ENCODE peak calls at places on chromosomes 13 and 19, in seven cellular contexts. D is fibroblast of lung, L is foreskin fibroblast, P is glutamatergic neuron, J is A549, G is fibroblast of mammary gland, H is choroid plexus epithelial cell. Z is an unnamed sample.

GRCh38 chr19:45166723-45167252 is 6.0 kb upstream of the NKPD1 start:
- DNase-seq in J (no peak), G (no peak), H (no peak), L (no peak), D (no peak), P (peak), Z (no peak)

GRCh38 chr19:43957891-43958290 is 6.9 kb downstream of the ZNF221 start:
- DNase-seq in G (peak), P (no peak), H (peak), D (peak), L (peak), J (no peak), Z (no peak)

GRCh38 chr19:36093146-36093662 is 17.7 kb upstream of the OVOL3 start:
- DNase-seq in D (no peak), J (no peak), P (no peak), G (peak), L (no peak), H (no peak), Z (no peak)

GRCh38 chr13:59016250-59016649 is 1147.5 kb downstream of the DIAPH3 start:
- DNase-seq in L (no peak), J (no peak), D (peak), P (no peak), G (no peak), H (peak), Z (peak)

GRCh38 chr13:42076309-42076713 is 27.9 kb downstream of the DGKH start:
- DNase-seq in J (no peak), D (no peak), P (no peak), L (no peak), H (peak), G (no peak), Z (peak)

GRCh38 chr19:5336195-5336965 is 4.2 kb downstream of the PTPRS start:
- DNase-seq in L (peak), H (no peak), D (no peak), J (no peak), G (no peak), P (no peak), Z (no peak)

GRCh38 chr19:54248016-54248601 is 5.5 kb upstream of the LILRA6 start:
- DNase-seq in P (no peak), J (no peak), G (peak), L (peak), H (peak), D (no peak), Z (no peak)

GRCh38 chr19:756232-756631 is 5.3 kb downstream of the MISP start:
- DNase-seq in H (peak), J (peak), D (peak), L (peak), G (peak), P (no peak), Z (peak)

GRCh38 chr13:49641810-49642291 is 13.5 kb downstream of the ARL11 start:
- DNase-seq in H (peak), G (peak), D (peak), P (no peak), L (peak), J (no peak), Z (peak)

GRCh38 chr19:29491995-29492577 is 33.7 kb upstream of the VSTM2B start:
- DNase-seq in H (no peak), J (no peak), D (no peak), G (no peak), P (no peak), L (no peak), Z (no peak)

GRCh38 chr13:98738213-98738612 is 14.3 kb downstream of the SLC15A1 start:
- DNase-seq in D (no peak), P (no peak), L (no peak), J (no peak), H (no peak), G (no peak), Z (no peak)

GRCh38 chr13:71865858-71866172 is 1.2 kb downstream of the DACH1 start:
- DNase-seq in G (no peak), P (peak), H (no peak), J (no peak), D (peak), L (peak), Z (no peak)

GRCh38 chr13:42129033-42129432 is 80.6 kb downstream of the DGKH start:
- DNase-seq in H (no peak), G (no peak), J (no peak), P (no peak), L (no peak), D (no peak), Z (no peak)

GRCh38 chr19:48874309-48875135 is 2.3 kb downstream of the PPP1R15A start:
- DNase-seq in D (peak), H (peak), G (peak), J (peak), L (peak), P (no peak), Z (peak)

GRCh38 chr19:49559443-49559842 is 20.9 kb downstream of the NOSIP start:
- DNase-seq in L (no peak), H (no peak), P (no peak), J (no peak), G (no peak), D (no peak), Z (no peak)

GRCh38 chr13:93698016-93698613 is 471.5 kb downstream of the GPC6 start:
- DNase-seq in G (no peak), D (peak), P (no peak), J (no peak), L (no peak), H (no peak), Z (no peak)

GRCh38 chr13:77986699-77987098 is 68.1 kb upstream of the EDNRB start:
- DNase-seq in L (no peak), J (no peak), G (no peak), D (no peak), H (no peak), P (no peak), Z (no peak)

GRCh38 chr13:71252191-71252704 is 614.8 kb downstream of the DACH1 start:
- DNase-seq in D (no peak), J (no peak), G (no peak), P (no peak), L (no peak), H (peak), Z (no peak)

GRCh38 chr13:100517135-100517534 is 71.5 kb downstream of the GGACT start:
- DNase-seq in J (peak), D (no peak), P (no peak), H (peak), L (no peak), G (no peak), Z (no peak)

GRCh38 chr13:112113355-112113754 is 46.4 kb downstream of the SOX1 start:
- DNase-seq in P (no peak), H (no peak), D (no peak), G (no peak), L (no peak), J (no peak), Z (no peak)

GRCh38 chr19:6133231-6133630 is 2.2 kb upstream of the ACSBG2 start:
- DNase-seq in D (no peak), H (no peak), J (no peak), L (no peak), G (no peak), P (no peak), Z (no peak)

GRCh38 chr13:71320452-71320851 is 546.6 kb downstream of the DACH1 start:
- DNase-seq in G (peak), L (peak), D (no peak), J (peak), P (peak), H (peak), Z (peak)

GRCh38 chr13:35157143-35157755 is 215.2 kb downstream of the NBEA start:
- DNase-seq in P (no peak), D (peak), H (peak), J (peak), G (peak), L (peak), Z (peak)

GRCh38 chr13:50161052-50161451 is 145.8 kb downstream of the KCNRG start:
- DNase-seq in G (peak), D (peak), J (no peak), P (no peak), H (peak), L (peak), Z (peak)

GRCh38 chr13:21913010-21913409 is 242.1 kb downstream of the FGF9 start:
- DNase-seq in P (peak), D (no peak), J (no peak), G (no peak), H (no peak), L (no peak), Z (no peak)

GRCh38 chr19:31501427-31502195 is 152.4 kb upstream of the TSHZ3 start:
- DNase-seq in D (no peak), L (no peak), P (no peak), G (no peak), H (no peak), J (no peak), Z (no peak)

GRCh38 chr19:40596608-40597328 is 4.4 kb upstream of the LTBP4 start:
- DNase-seq in L (peak), D (peak), H (peak), J (peak), P (peak), G (peak), Z (peak)

GRCh38 chr13:23949736-23950135 is 52.4 kb upstream of the C1QTNF9B start:
- DNase-seq in J (no peak), P (no peak), H (no peak), G (no peak), L (no peak), D (no peak), Z (no peak)

GRCh38 chr13:113804017-113804702 is 45.1 kb downstream of the TMEM255B start:
- DNase-seq in P (no peak), L (no peak), H (no peak), G (peak), J (no peak), D (peak), Z (no peak)

GRCh38 chr13:48159436-48160225 is 64.7 kb upstream of the MED4 start:
- DNase-seq in G (peak), D (peak), H (no peak), P (no peak), L (no peak), J (no peak), Z (peak)

GRCh38 chr13:32340917-32341316 is 25.6 kb downstream of the BRCA2 start:
- DNase-seq in D (no peak), J (no peak), P (no peak), G (no peak), H (no peak), L (no peak), Z (no peak)

GRCh38 chr13:102440259-102440936 is 38.5 kb upstream of the FGF14 start:
- DNase-seq in J (no peak), D (no peak), G (no peak), P (no peak), H (peak), L (no peak), Z (peak)

GRCh38 chr19:47225746-47226425 is 5.1 kb downstream of the BBC3 start:
- DNase-seq in L (peak), H (peak), D (peak), G (peak), P (peak), J (peak), Z (peak)

GRCh38 chr13:45799451-45799850 is 52.1 kb downstream of the SIAH3 start:
- DNase-seq in D (no peak), P (no peak), L (no peak), J (no peak), H (no peak), G (no peak), Z (no peak)

GRCh38 chr19:18304194-18304495 is 18.7 kb downstream of the LSM4 start:
- DNase-seq in G (no peak), J (no peak), P (no peak), D (no peak), L (no peak), H (no peak), Z (no peak)

GRCh38 chr19:12937243-12938053 is 961 bp upstream of the CALR start:
- DNase-seq in J (peak), H (no peak), P (peak), L (no peak), G (peak), D (no peak), Z (no peak)

GRCh38 chr13:35630551-35631275 is 154.2 kb upstream of the MAB21L1 start:
- DNase-seq in L (peak), D (peak), G (peak), J (peak), P (peak), H (peak), Z (peak)

GRCh38 chr13:24925318-24926231 is 161.6 kb downstream of the RNF17 start:
- DNase-seq in H (no peak), G (no peak), J (no peak), L (no peak), P (no peak), D (no peak), Z (no peak)

GRCh38 chr13:78121459-78122348 is 203.1 kb upstream of the EDNRB start:
- DNase-seq in J (peak), G (peak), L (peak), P (peak), D (peak), H (peak), Z (peak)

GRCh38 chr13:51583469-51583874 is 790 bp upstream of the WDFY2 start:
- DNase-seq in G (no peak), D (no peak), L (no peak), P (no peak), J (no peak), H (no peak), Z (no peak)

GRCh38 chr13:51583875-51584730 is at the start of gene WDFY2:
- DNase-seq in H (peak), L (peak), G (peak), J (peak), P (peak), D (peak), Z (peak)

GRCh38 chr13:51585696-51586095 is 1.4 kb downstream of the WDFY2 start:
- DNase-seq in H (peak), D (peak), G (peak), L (peak), P (no peak), J (no peak), Z (peak)

GRCh38 chr13:51585234-51585672 is 991 bp downstream of the WDFY2 start:
- DNase-seq in J (no peak), H (peak), L (peak), G (peak), P (no peak), D (peak), Z (no peak)

DNA sequence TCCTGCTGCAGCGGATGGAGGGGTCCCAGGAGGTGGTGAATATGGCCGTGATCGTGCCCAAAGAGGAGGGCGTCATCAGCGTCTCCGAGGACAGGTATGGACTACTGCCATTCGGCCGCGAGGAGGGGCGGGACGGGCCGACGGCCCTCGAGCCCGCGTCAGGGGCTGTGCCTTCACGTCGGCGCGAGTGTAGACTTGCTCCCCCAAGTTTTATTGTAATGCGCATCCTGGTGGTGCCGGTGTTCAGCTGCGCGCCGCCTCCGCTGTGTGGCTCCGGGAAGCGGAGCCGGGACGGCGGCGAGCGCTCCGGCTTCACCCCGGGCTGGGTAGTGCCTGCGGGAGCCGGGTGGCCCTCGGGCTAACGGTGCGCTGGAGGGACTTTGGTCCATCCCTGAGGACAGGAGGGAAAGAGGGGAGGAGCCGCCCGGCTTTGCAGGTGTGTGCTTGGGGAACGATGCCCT is 499 bp downstream of the WDFY2 start:
- DNase-seq in L (peak), J (peak), G (peak), H (peak), P (peak), D (peak), Z (peak)
- TF ChIP-seq CTCF in L (no peak), J (no peak), G (no peak), H (peak), P (no peak), D (no peak), Z (no peak)

GRCh38 chr13:110575322-110576069 is 14.0 kb upstream of the RAB20 start:
- DNase-seq in D (peak), L (peak), H (peak), G (peak), J (peak), P (peak), Z (no peak)

GRCh38 chr13:110571897-110572777 is 10.6 kb upstream of the RAB20 start:
- DNase-seq in P (no peak), J (no peak), D (no peak), H (no peak), G (no peak), L (no peak), Z (no peak)

GRCh38 chr13:110570886-110571285 is 9.4 kb upstream of the RAB20 start:
- DNase-seq in P (no peak), J (no peak), L (no peak), D (no peak), G (no peak), H (no peak), Z (no peak)

GRCh38 chr13:110574161-110574560 is 12.6 kb upstream of the RAB20 start:
- DNase-seq in L (no peak), H (no peak), D (no peak), J (no peak), P (no peak), G (no peak), Z (peak)

GRCh38 chr13:110572778-110573118 is 11.2 kb upstream of the RAB20 start:
- DNase-seq in H (no peak), P (no peak), J (no peak), L (no peak), G (no peak), D (no peak), Z (no peak)
- TF ChIP-seq CTCF in H (no peak), P (no peak), J (no peak), L (no peak), G (no peak), D (no peak), Z (no peak)

GRCh38 chr13:65911546-65912193 is 1318.5 kb downstream of the PCDH9 start:
- DNase-seq in J (no peak), L (peak), P (no peak), D (no peak), G (no peak), H (no peak), Z (no peak)

GRCh38 chr13:65907656-65908441 is 1322.3 kb downstream of the PCDH9 start:
- DNase-seq in L (no peak), G (no peak), H (no peak), P (no peak), J (no peak), D (peak), Z (no peak)

GRCh38 chr13:65913173-65913572 is 1317.0 kb downstream of the PCDH9 start:
- DNase-seq in H (peak), L (peak), G (peak), P (no peak), D (peak), J (no peak), Z (peak)

GRCh38 chr13:65912516-65912915 is 1317.6 kb downstream of the PCDH9 start:
- DNase-seq in D (no peak), P (no peak), J (no peak), L (no peak), G (no peak), H (no peak), Z (no peak)

GRCh38 chr13:65909501-65909900 is 1320.6 kb downstream of the PCDH9 start:
- DNase-seq in J (no peak), H (no peak), P (no peak), D (no peak), G (no peak), L (no peak), Z (no peak)
- TF ChIP-seq CTCF in J (no peak), H (no peak), P (no peak), D (no peak), G (no peak), L (no peak), Z (no peak)

GRCh38 chr13:86725105-86725504 is 925.9 kb upstream of the SLITRK6 start:
- DNase-seq in D (no peak), H (peak), G (no peak), P (peak), L (no peak), J (no peak), Z (no peak)
- TF ChIP-seq CTCF in D (no peak), H (peak), G (no peak), P (peak), L (no peak), J (no peak), Z (no peak)

GRCh38 chr13:28318418-28318995 is 176.4 kb downstream of the FLT1 start:
- DNase-seq in H (no peak), J (no peak), L (peak), D (no peak), G (no peak), P (no peak), Z (no peak)

GRCh38 chr13:28314879-28315278 is 176.5 kb downstream of the PAN3 start:
- DNase-seq in J (no peak), G (no peak), P (no peak), D (no peak), L (no peak), H (no peak), Z (no peak)

GRCh38 chr13:28316129-28316528 is 177.8 kb downstream of the PAN3 start:
- DNase-seq in D (no peak), H (no peak), J (no peak), P (no peak), L (no peak), G (no peak), Z (no peak)

GRCh38 chr13:28316841-28317240 is 178.1 kb downstream of the FLT1 start:
- DNase-seq in H (no peak), L (no peak), D (no peak), G (no peak), J (no peak), P (no peak), Z (no peak)

DNA sequence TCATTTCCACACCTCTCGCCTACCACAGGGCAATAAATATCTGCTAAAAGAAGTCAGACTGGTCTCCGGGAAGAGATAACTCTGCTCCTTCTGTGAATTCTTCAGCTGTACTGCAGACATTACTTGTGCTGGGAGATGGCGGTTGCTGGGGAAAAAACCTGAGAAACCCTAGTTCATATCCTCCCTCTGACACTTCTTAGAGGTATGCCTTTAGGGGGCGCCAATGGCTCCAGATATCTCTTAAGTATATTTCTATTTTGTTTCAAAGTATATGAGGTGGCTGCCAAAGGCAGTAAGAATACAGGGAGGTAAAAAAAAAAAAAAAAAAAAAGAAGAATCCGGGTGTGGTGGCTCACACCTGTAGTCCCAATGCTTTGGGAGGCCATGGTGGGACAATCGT is 175.2 kb downstream of the PAN3 start:
- DNase-seq in L (peak), G (peak), J (no peak), H (peak), D (peak), P (no peak), Z (no peak)
- TF ChIP-seq CTCF in L (no peak), G (peak), J (no peak), H (peak), D (peak), P (no peak), Z (no peak)

GRCh38 chr19:2845107-2845506 is 3.8 kb downstream of the ZNF555 start:
- DNase-seq in P (no peak), J (no peak), G (no peak), H (no peak), D (no peak), L (no peak), Z (no peak)

GRCh38 chr19:2837430-2837829 is 3.8 kb upstream of the ZNF555 start:
- DNase-seq in H (no peak), G (no peak), P (no peak), J (no peak), D (no peak), L (no peak), Z (no peak)

GRCh38 chr19:2841858-2842574 is 741 bp downstream of the ZNF555 start:
- DNase-seq in H (no peak), J (no peak), L (peak), G (no peak), P (peak), D (no peak), Z (no peak)

GRCh38 chr19:2846180-2846935 is 5.1 kb downstream of the ZNF555 start:
- DNase-seq in L (no peak), J (no peak), P (no peak), D (no peak), G (no peak), H (no peak), Z (no peak)

GRCh38 chr19:2840794-2841790 is at the start of gene ZNF555:
- DNase-seq in L (peak), P (peak), J (peak), D (peak), H (peak), G (peak), Z (peak)
- TF ChIP-seq CTCF in L (no peak), P (peak), J (no peak), D (no peak), H (peak), G (peak), Z (peak)

GRCh38 chr13:97364827-97365226 is 69.1 kb upstream of the RAP2A start:
- DNase-seq in H (no peak), P (no peak), G (no peak), D (no peak), J (no peak), L (no peak), Z (no peak)
- TF ChIP-seq CTCF in H (no peak), P (no peak), G (no peak), D (no peak), J (no peak), L (no peak), Z (no peak)

Z was measured in MCF 10A.